ENCODE peak calls at places on chromosome 9, in seven cellular contexts. One of them, this sample, is unnamed.

GRCh38 chr9:105191508-105192118 is 52.8 kb upstream of the SLC44A1 start:
- DNase-seq in uterus: peak
- DNase-seq in spleen: no peak
- DNase-seq in IMR-90: no peak
- DNase-seq in A549: peak
- DNase-seq in H54: no peak
- DNase-seq in sigmoid colon: no peak
- DNase-seq in this sample: no peak

GRCh38 chr9:79254900-79255651 is 316.7 kb upstream of the TLE4 start:
- DNase-seq in uterus: no peak
- DNase-seq in spleen: no peak
- DNase-seq in IMR-90: peak
- DNase-seq in A549: peak
- DNase-seq in H54: no peak
- DNase-seq in sigmoid colon: no peak
- DNase-seq in this sample: no peak

GRCh38 chr9:68492801-68493200 is 47.9 kb downstream of the TMEM252 start:
- DNase-seq in uterus: no peak
- DNase-seq in spleen: no peak
- DNase-seq in IMR-90: no peak
- DNase-seq in A549: no peak
- DNase-seq in H54: no peak
- DNase-seq in sigmoid colon: no peak
- DNase-seq in this sample: no peak

GRCh38 chr9:14400658-14400995 is 86.7 kb upstream of the NFIB start:
- DNase-seq in uterus: peak
- DNase-seq in spleen: no peak
- DNase-seq in IMR-90: peak
- DNase-seq in A549: peak
- DNase-seq in H54: peak
- DNase-seq in sigmoid colon: peak
- DNase-seq in this sample: peak

GRCh38 chr9:69120380-69121154 is 53.5 kb upstream of the TJP2 start:
- DNase-seq in uterus: peak
- DNase-seq in spleen: no peak
- DNase-seq in IMR-90: no peak
- DNase-seq in A549: no peak
- DNase-seq in H54: no peak
- DNase-seq in sigmoid colon: no peak
- DNase-seq in this sample: peak

GRCh38 chr9:112326194-112326593 is 7.2 kb downstream of the PTBP3 start:
- DNase-seq in uterus: no peak
- DNase-seq in spleen: no peak
- DNase-seq in IMR-90: no peak
- DNase-seq in A549: no peak
- DNase-seq in H54: no peak
- DNase-seq in sigmoid colon: no peak
- DNase-seq in this sample: no peak

GRCh38 chr9:126853667-126854066 is 6.8 kb upstream of the ZBTB34 start:
- DNase-seq in uterus: no peak
- DNase-seq in spleen: no peak
- DNase-seq in IMR-90: peak
- DNase-seq in A549: no peak
- DNase-seq in H54: peak
- DNase-seq in sigmoid colon: no peak
- DNase-seq in this sample: no peak

GRCh38 chr9:591292-591691 is 250.2 kb upstream of the DMRT1 start:
- DNase-seq in uterus: no peak
- DNase-seq in spleen: no peak
- DNase-seq in IMR-90: no peak
- DNase-seq in A549: peak
- DNase-seq in H54: no peak
- DNase-seq in sigmoid colon: no peak
- DNase-seq in this sample: no peak

GRCh38 chr9:105405514-105406131 is 42.2 kb upstream of the FSD1L start:
- DNase-seq in uterus: no peak
- DNase-seq in spleen: no peak
- DNase-seq in IMR-90: peak
- DNase-seq in A549: no peak
- DNase-seq in H54: no peak
- DNase-seq in sigmoid colon: no peak
- DNase-seq in this sample: no peak

GRCh38 chr9:29208670-29209069 is 1635.4 kb upstream of the C9orf72 start:
- DNase-seq in uterus: no peak
- DNase-seq in spleen: no peak
- DNase-seq in IMR-90: no peak
- DNase-seq in A549: peak
- DNase-seq in H54: no peak
- DNase-seq in sigmoid colon: no peak
- DNase-seq in this sample: no peak

GRCh38 chr9:28287413-28287812 is 714.1 kb upstream of the C9orf72 start:
- DNase-seq in uterus: no peak
- DNase-seq in spleen: no peak
- DNase-seq in IMR-90: no peak
- DNase-seq in A549: no peak
- DNase-seq in H54: no peak
- DNase-seq in sigmoid colon: no peak
- DNase-seq in this sample: no peak

GRCh38 chr9:95796029-95796428 is 79.5 kb upstream of the ERCC6L2 start:
- DNase-seq in uterus: no peak
- DNase-seq in spleen: no peak
- DNase-seq in IMR-90: no peak
- DNase-seq in A549: no peak
- DNase-seq in H54: no peak
- DNase-seq in sigmoid colon: no peak
- DNase-seq in this sample: no peak

GRCh38 chr9:124373386-124373785 is 41.9 kb downstream of the PSMB7 start:
- DNase-seq in uterus: no peak
- DNase-seq in spleen: no peak
- DNase-seq in IMR-90: no peak
- DNase-seq in A549: no peak
- DNase-seq in H54: no peak
- DNase-seq in sigmoid colon: no peak
- DNase-seq in this sample: no peak

GRCh38 chr9:16352791-16353401 is 517.6 kb downstream of the BNC2 start:
- DNase-seq in uterus: no peak
- DNase-seq in spleen: no peak
- DNase-seq in IMR-90: peak
- DNase-seq in A549: no peak
- DNase-seq in H54: no peak
- DNase-seq in sigmoid colon: no peak
- DNase-seq in this sample: peak

GRCh38 chr9:36997414-36997813 is 36.7 kb downstream of the PAX5 start:
- DNase-seq in uterus: no peak
- DNase-seq in spleen: no peak
- DNase-seq in IMR-90: peak
- DNase-seq in A549: no peak
- DNase-seq in H54: no peak
- DNase-seq in sigmoid colon: no peak
- DNase-seq in this sample: no peak

GRCh38 chr9:75239176-75239575 is 150.9 kb downstream of the OSTF1 start:
- DNase-seq in uterus: no peak
- DNase-seq in spleen: no peak
- DNase-seq in IMR-90: peak
- DNase-seq in A549: peak
- DNase-seq in H54: no peak
- DNase-seq in sigmoid colon: no peak
- DNase-seq in this sample: peak

GRCh38 chr9:93079371-93079770 is 16.6 kb upstream of the CARD19 start:
- DNase-seq in uterus: peak
- DNase-seq in spleen: peak
- DNase-seq in IMR-90: no peak
- DNase-seq in A549: no peak
- DNase-seq in H54: no peak
- DNase-seq in sigmoid colon: peak
- DNase-seq in this sample: peak

GRCh38 chr9:107147134-107147533 is 135.9 kb upstream of the RAD23B start:
- DNase-seq in uterus: no peak
- DNase-seq in spleen: no peak
- DNase-seq in IMR-90: no peak
- DNase-seq in A549: no peak
- DNase-seq in H54: no peak
- DNase-seq in sigmoid colon: no peak
- DNase-seq in this sample: no peak

GRCh38 chr9:72351538-72352453 is 13.2 kb downstream of the ZFAND5 start:
- DNase-seq in uterus: no peak
- DNase-seq in spleen: peak
- DNase-seq in IMR-90: peak
- DNase-seq in A549: peak
- DNase-seq in H54: peak
- DNase-seq in sigmoid colon: peak
- DNase-seq in this sample: no peak

GRCh38 chr9:95003694-95004451 is 277.4 kb downstream of the AOPEP start:
- DNase-seq in uterus: peak
- DNase-seq in spleen: no peak
- DNase-seq in IMR-90: peak
- DNase-seq in A549: peak
- DNase-seq in H54: peak
- DNase-seq in sigmoid colon: peak
- DNase-seq in this sample: no peak

GRCh38 chr9:123113185-123113584 is 79.7 kb downstream of the GPR21 start:
- DNase-seq in uterus: no peak
- DNase-seq in spleen: no peak
- DNase-seq in IMR-90: no peak
- DNase-seq in A549: no peak
- DNase-seq in H54: no peak
- DNase-seq in sigmoid colon: no peak
- DNase-seq in this sample: no peak

DNA sequence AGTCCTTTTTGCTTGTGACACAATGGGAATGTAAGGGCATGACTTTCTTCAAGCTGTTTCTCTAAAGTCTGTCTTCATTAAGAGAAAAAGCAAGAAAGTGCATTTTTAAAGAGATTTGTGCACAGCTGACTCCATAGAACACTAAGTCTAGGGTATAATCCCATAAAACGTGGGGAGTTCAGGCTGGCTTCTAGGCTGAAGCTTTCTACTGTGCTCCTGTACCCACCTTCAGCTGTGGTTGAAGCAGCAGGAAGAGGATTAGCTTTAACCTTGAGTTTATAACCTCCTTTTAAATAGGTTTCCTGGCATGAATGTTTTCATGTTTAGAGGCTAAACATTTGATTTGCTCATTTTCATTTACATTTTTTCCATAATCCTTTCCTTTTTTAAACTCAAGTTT is 126.4 kb downstream of the HACD4 start:
- DNase-seq in uterus: no peak
- DNase-seq in spleen: no peak
- DNase-seq in IMR-90: no peak
- DNase-seq in A549: no peak
- DNase-seq in H54: no peak
- DNase-seq in sigmoid colon: no peak
- DNase-seq in this sample: no peak
- TF ChIP-seq POLR2A in uterus: no peak
- TF ChIP-seq POLR2A in spleen: no peak
- TF ChIP-seq POLR2A in IMR-90: no peak
- TF ChIP-seq POLR2A in A549: no peak
- TF ChIP-seq POLR2A in H54: no peak
- TF ChIP-seq POLR2A in sigmoid colon: no peak
- TF ChIP-seq POLR2A in this sample: no peak

GRCh38 chr9:81592890-81593271 is 96.5 kb downstream of the TLE1 start:
- DNase-seq in uterus: no peak
- DNase-seq in spleen: peak
- DNase-seq in IMR-90: no peak
- DNase-seq in A549: no peak
- DNase-seq in H54: no peak
- DNase-seq in sigmoid colon: peak
- DNase-seq in this sample: peak
- TF ChIP-seq POLR2A in uterus: no peak
- TF ChIP-seq POLR2A in spleen: no peak
- TF ChIP-seq POLR2A in IMR-90: no peak
- TF ChIP-seq POLR2A in A549: no peak
- TF ChIP-seq POLR2A in H54: no peak
- TF ChIP-seq POLR2A in sigmoid colon: no peak
- TF ChIP-seq POLR2A in this sample: no peak

DNA sequence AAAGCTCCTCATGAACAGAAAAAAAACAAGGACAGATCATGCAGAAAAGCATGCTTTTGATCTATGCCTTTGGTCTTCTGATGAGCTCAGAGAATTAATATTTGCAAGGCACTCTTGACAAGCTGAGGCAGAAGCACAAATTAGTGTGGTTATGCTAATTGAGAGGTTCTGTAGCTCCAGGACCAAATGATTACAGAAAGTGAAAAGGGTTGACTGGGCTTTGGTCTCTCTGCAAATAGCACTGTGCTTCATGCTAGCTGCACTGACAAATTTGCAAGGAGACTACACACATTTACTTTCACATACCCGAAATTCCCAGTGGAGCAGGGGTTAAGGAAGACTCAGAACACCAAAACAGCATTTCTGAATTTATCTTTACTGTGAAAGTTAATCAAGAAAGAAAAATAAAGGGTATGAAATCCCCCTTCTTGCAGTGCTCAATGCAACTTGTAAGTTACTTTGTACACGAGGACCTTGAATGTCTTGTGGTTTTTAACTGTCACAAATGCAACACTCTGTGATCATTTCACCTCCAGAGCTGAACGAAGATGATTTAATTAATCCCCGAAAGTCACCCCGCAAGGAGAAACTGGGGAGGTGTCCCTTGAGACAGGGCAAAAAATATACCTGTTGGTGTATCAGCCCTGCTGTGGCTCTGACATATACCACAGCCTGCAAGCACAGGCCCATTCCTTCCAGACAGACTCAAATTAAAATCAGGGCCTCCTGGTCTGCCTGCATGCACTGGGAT is 11.9 kb downstream of the RAPGEF1 start:
- DNase-seq in uterus: no peak
- DNase-seq in spleen: no peak
- DNase-seq in IMR-90: no peak
- DNase-seq in A549: no peak
- DNase-seq in H54: no peak
- DNase-seq in sigmoid colon: no peak
- DNase-seq in this sample: no peak
- TF ChIP-seq POLR2A in uterus: no peak
- TF ChIP-seq POLR2A in spleen: no peak
- TF ChIP-seq POLR2A in IMR-90: no peak
- TF ChIP-seq POLR2A in A549: no peak
- TF ChIP-seq POLR2A in H54: no peak
- TF ChIP-seq POLR2A in sigmoid colon: no peak
- TF ChIP-seq POLR2A in this sample: no peak

GRCh38 chr9:35059438-35059837 is 13.0 kb downstream of the VCP start:
- DNase-seq in uterus: no peak
- DNase-seq in spleen: no peak
- DNase-seq in IMR-90: no peak
- DNase-seq in A549: no peak
- DNase-seq in H54: no peak
- DNase-seq in sigmoid colon: no peak
- DNase-seq in this sample: no peak

GRCh38 chr9:35054871-35055644 is 17.4 kb downstream of the VCP start:
- DNase-seq in uterus: no peak
- DNase-seq in spleen: no peak
- DNase-seq in IMR-90: no peak
- DNase-seq in A549: no peak
- DNase-seq in H54: no peak
- DNase-seq in sigmoid colon: no peak
- DNase-seq in this sample: no peak

GRCh38 chr9:35054185-35054835 is 18.1 kb downstream of the VCP start:
- DNase-seq in uterus: no peak
- DNase-seq in spleen: no peak
- DNase-seq in IMR-90: no peak
- DNase-seq in A549: no peak
- DNase-seq in H54: no peak
- DNase-seq in sigmoid colon: no peak
- DNase-seq in this sample: no peak

GRCh38 chr9:35057271-35057620 is 15.2 kb downstream of the VCP start:
- DNase-seq in uterus: no peak
- DNase-seq in spleen: no peak
- DNase-seq in IMR-90: no peak
- DNase-seq in A549: no peak
- DNase-seq in H54: no peak
- DNase-seq in sigmoid colon: no peak
- DNase-seq in this sample: no peak

GRCh38 chr9:35056571-35057270 is 15.7 kb downstream of the VCP start:
- DNase-seq in uterus: no peak
- DNase-seq in spleen: no peak
- DNase-seq in IMR-90: no peak
- DNase-seq in A549: no peak
- DNase-seq in H54: no peak
- DNase-seq in sigmoid colon: no peak
- DNase-seq in this sample: no peak
- TF ChIP-seq POLR2A in uterus: no peak
- TF ChIP-seq POLR2A in spleen: no peak
- TF ChIP-seq POLR2A in IMR-90: no peak
- TF ChIP-seq POLR2A in A549: no peak
- TF ChIP-seq POLR2A in H54: no peak
- TF ChIP-seq POLR2A in sigmoid colon: no peak
- TF ChIP-seq POLR2A in this sample: no peak

This sample was measured in lower leg skin.